ENCODE peak calls at places on chromosome 5, in eight cellular contexts. N is left ventricle myocardium superior; M is stimulated activated CD4-positive, alpha-beta T cell treated with anti-CD3 and anti-CD28 coated beads, Interleukin-2, amount 100 ng/mL, for 48 hours; I is nephron progenitor cell; F is GM13977; K is NCI-H1436; T is fibroblast of pulmonary artery; D is HS-5. H is an unnamed sample.

GRCh38 chr5:103450333-103451061 is 112.1 kb downstream of the NUDT12 start:
- DNase-seq in N (no peak), M (no peak), I (no peak), F (no peak), K (no peak), T (peak; percentile 82), D (peak; percentile 86), H (peak; percentile 23)

GRCh38 chr5:54443264-54443663 is 12.2 kb upstream of the HSPB3 start:
- DNase-seq in N (no peak), M (no peak), I (no peak), F (peak; percentile 44), K (no peak), T (peak; percentile 66), D (peak; percentile 28), H (no peak)

GRCh38 chr5:141618030-141618803 is 583 bp downstream of the DIAPH1 start:
- DNase-seq in N (peak; percentile 52), M (peak; percentile 52), I (peak; percentile 38), F (no peak), K (peak; percentile 37), T (no peak), D (no peak), H (no peak)

GRCh38 chr5:131281133-131281867 is 17.4 kb downstream of the CDC42SE2 start:
- DNase-seq in N (no peak), M (no peak), I (no peak), F (peak; percentile 50), K (no peak), T (no peak), D (no peak), H (no peak)

GRCh38 chr5:56262269-56262668 is 29.1 kb upstream of the ANKRD55 start:
- DNase-seq in N (no peak), M (no peak), I (no peak), F (no peak), K (no peak), T (no peak), D (no peak), H (no peak)

GRCh38 chr5:3249401-3249800 is 346.2 kb upstream of the IRX1 start:
- DNase-seq in N (no peak), M (no peak), I (no peak), F (no peak), K (no peak), T (no peak), D (no peak), H (no peak)

GRCh38 chr5:131466171-131466766 is 168.8 kb downstream of the RAPGEF6 start:
- DNase-seq in N (no peak), M (no peak), I (no peak), F (no peak), K (no peak), T (peak; percentile 69), D (peak; percentile 74), H (peak; percentile 5)

GRCh38 chr5:31047007-31047406 is 146.5 kb upstream of the CDH6 start:
- DNase-seq in N (no peak), M (no peak), I (no peak), F (no peak), K (no peak), T (no peak), D (no peak), H (no peak)

GRCh38 chr5:135977375-135977928 is 22.7 kb upstream of the LECT2 start:
- DNase-seq in N (peak; percentile 82), M (peak; percentile 66), I (peak; percentile 78), F (peak; percentile 49), K (no peak), T (peak; percentile 54), D (no peak), H (peak; percentile 25)

GRCh38 chr5:9269024-9269423 is 276.9 kb downstream of the SEMA5A start:
- DNase-seq in N (no peak), M (no peak), I (no peak), F (no peak), K (no peak), T (peak; percentile 13), D (no peak), H (peak; percentile 33)

GRCh38 chr5:96051401-96051830 is 89.8 kb upstream of the ELL2 start:
- DNase-seq in N (no peak), M (no peak), I (no peak), F (no peak), K (no peak), T (no peak), D (no peak), H (no peak)

GRCh38 chr5:36876389-36876964 is at the start of gene NIPBL:
- DNase-seq in N (peak; percentile 91), M (peak; percentile 80), I (peak; percentile 87), F (peak; percentile 89), K (peak; percentile 85), T (peak; percentile 95), D (peak; percentile 90), H (peak; percentile 52)

GRCh38 chr5:124057161-124057814 is 545.3 kb downstream of the CSNK1G3 start:
- DNase-seq in N (peak; percentile 43), M (no peak), I (peak; percentile 15), F (no peak), K (peak; percentile 70), T (no peak), D (no peak), H (no peak)

GRCh38 chr5:94432499-94432898 is 185.9 kb downstream of the KIAA0825 start:
- DNase-seq in N (no peak), M (no peak), I (no peak), F (no peak), K (no peak), T (peak; percentile 87), D (no peak), H (no peak)

GRCh38 chr5:177447066-177447610 is 524 bp downstream of the PRR7 start:
- DNase-seq in N (peak; percentile 57), M (no peak), I (peak; percentile 82), F (peak; percentile 91), K (peak; percentile 33), T (peak; percentile 36), D (no peak), H (no peak)

GRCh38 chr5:113029614-113030013 is 53.0 kb downstream of the DCP2 start:
- DNase-seq in N (no peak), M (no peak), I (no peak), F (no peak), K (no peak), T (no peak), D (no peak), H (no peak)

GRCh38 chr5:5025774-5026406 is 114.2 kb upstream of the ADAMTS16 start:
- DNase-seq in N (no peak), M (no peak), I (no peak), F (no peak), K (peak; percentile 51), T (no peak), D (no peak), H (no peak)

GRCh38 chr5:151739939-151740335 is 18.5 kb downstream of the ATOX1 start:
- DNase-seq in N (no peak), M (no peak), I (no peak), F (no peak), K (no peak), T (peak; percentile 87), D (peak; percentile 93), H (no peak)

GRCh38 chr5:31119938-31120641 is 73.4 kb upstream of the CDH6 start:
- DNase-seq in N (no peak), M (no peak), I (no peak), F (no peak), K (no peak), T (no peak), D (no peak), H (no peak)

GRCh38 chr5:29379619-29380018 is 1813.9 kb upstream of the CDH6 start:
- DNase-seq in N (no peak), M (no peak), I (no peak), F (no peak), K (no peak), T (no peak), D (no peak), H (no peak)

GRCh38 chr5:35608881-35609779 is 8.5 kb upstream of the SPEF2 start:
- DNase-seq in N (no peak), M (no peak), I (no peak), F (no peak), K (no peak), T (no peak), D (no peak), H (no peak)

GRCh38 chr5:122093861-122094650 is 16.0 kb upstream of the LOX start:
- DNase-seq in N (no peak), M (no peak), I (no peak), F (no peak), K (no peak), T (no peak), D (no peak), H (no peak)

GRCh38 chr5:159341914-159342313 is 11.6 kb upstream of the IL12B start:
- DNase-seq in N (peak; percentile 37), M (peak; percentile 34), I (no peak), F (no peak), K (no peak), T (peak; percentile 65), D (peak; percentile 24), H (peak; percentile 86)

GRCh38 chr5:131640043-131640856 is 5.2 kb upstream of the RAPGEF6 start:
- DNase-seq in N (no peak), M (peak; percentile 46), I (no peak), F (peak; percentile 22), K (no peak), T (peak; percentile 42), D (no peak), H (no peak)

GRCh38 chr5:73946926-73947455 is 321.0 kb downstream of the ARHGEF28 start:
- DNase-seq in N (no peak), M (no peak), I (no peak), F (no peak), K (no peak), T (no peak), D (no peak), H (no peak)

GRCh38 chr5:10485142-10485795 is 43.6 kb downstream of the ROPN1L start:
- DNase-seq in N (peak; percentile 62), M (no peak), I (no peak), F (no peak), K (no peak), T (peak; percentile 95), D (no peak), H (no peak)

GRCh38 chr5:134135091-134135655 is 20.7 kb downstream of the TCF7 start:
- DNase-seq in N (no peak), M (no peak), I (no peak), F (no peak), K (no peak), T (no peak), D (no peak), H (no peak)

GRCh38 chr5:113296681-113297080 is 138.1 kb downstream of the TSSK1B start:
- DNase-seq in N (no peak), M (no peak), I (no peak), F (no peak), K (no peak), T (no peak), D (no peak), H (no peak)

GRCh38 chr5:35674049-35674448 is 56.4 kb downstream of the SPEF2 start:
- DNase-seq in N (no peak), M (no peak), I (no peak), F (no peak), K (no peak), T (no peak), D (no peak), H (no peak)

GRCh38 chr5:163565492-163565891 is 60.1 kb downstream of the MAT2B start:
- DNase-seq in N (no peak), M (no peak), I (peak; percentile 39), F (no peak), K (no peak), T (peak; percentile 24), D (no peak), H (no peak)

GRCh38 chr5:140182075-140182709 is 7.2 kb downstream of the CYSTM1 start:
- DNase-seq in N (no peak), M (no peak), I (no peak), F (no peak), K (no peak), T (peak; percentile 60), D (no peak), H (no peak)

GRCh38 chr5:123460296-123460729 is 37.1 kb upstream of the CEP120 start:
- DNase-seq in N (no peak), M (no peak), I (no peak), F (no peak), K (no peak), T (peak; percentile 46), D (no peak), H (peak; percentile 38)

GRCh38 chr5:173340451-173340850 is 12.2 kb upstream of the STC2 start:
- DNase-seq in N (no peak), M (no peak), I (no peak), F (no peak), K (no peak), T (no peak), D (no peak), H (no peak)

GRCh38 chr5:136014049-136014516 is 14.7 kb upstream of the TGFBI start:
- DNase-seq in N (peak; percentile 48), M (no peak), I (no peak), F (no peak), K (no peak), T (no peak), D (no peak), H (no peak)

H was measured in keratinocyte.